ENCODE peak calls at places on chromosomes 13 and 19, in nine cellular contexts. B is gastroesophageal sphincter; G is activated naive CD8-positive, alpha-beta T cell treated with anti-CD3 and anti-CD28 coated beads, Interleukin-2, amount 10 ng/mL, durations not matched to agents 7 days and 5 days; Y is omental fat pad; N is activated T-cell treated with anti-CD3 and anti-CD28 coated beads, Interleukin-2, amount 50 U/mL, for 4 hours; S is heart left ventricle; K is right lobe of liver; R is foreskin keratinocyte; T is stimulated activated naive CD8-positive, alpha-beta T cell treated with anti-CD3 and anti-CD28 coated beads, Interleukin-15, amount 100 ng/mL, for 72 hours. H is an unnamed sample.

GRCh38 chr19:36061367-36061766 is 6.7 kb downstream of the WDR62 start:
- ATAC-seq in T (no peak), R (no peak), S (no peak), Y (no peak), B (no peak), K (no peak), N (no peak), G (no peak), H (no peak)

GRCh38 chr19:50362656-50363424 is 2.6 kb downstream of the NAPSA start:
- ATAC-seq in B (no peak), N (peak), G (no peak), R (no peak), S (no peak), Y (no peak), K (no peak), T (peak), H (no peak)

GRCh38 chr19:30908262-30908771 is 440.9 kb downstream of the TSHZ3 start:
- ATAC-seq in Y (no peak), T (no peak), K (no peak), G (no peak), N (no peak), R (no peak), S (no peak), B (no peak), H (no peak)

GRCh38 chr19:41426116-41426841 is 895 bp downstream of the B3GNT8 start:
- ATAC-seq in B (no peak), S (peak), Y (peak), N (no peak), K (no peak), G (no peak), T (peak), R (no peak), H (no peak)

GRCh38 chr19:11338569-11339253 is 746 bp downstream of the RAB3D start:
- ATAC-seq in G (no peak), T (no peak), S (peak), Y (peak), N (no peak), R (peak), B (peak), K (peak), H (peak)

GRCh38 chr13:44230736-44231135 is 142.9 kb upstream of the SERP2 start:
- ATAC-seq in K (no peak), B (no peak), Y (no peak), S (no peak), N (no peak), G (no peak), R (no peak), T (no peak), H (no peak)

GRCh38 chr19:10363789-10364281 is 16.5 kb downstream of the TYK2 start:
- ATAC-seq in K (no peak), R (peak), N (no peak), Y (no peak), G (no peak), S (no peak), T (no peak), B (no peak), H (no peak)

GRCh38 chr19:47730521-47730889 is 14.8 kb upstream of the NOP53 start:
- ATAC-seq in N (no peak), Y (no peak), R (no peak), K (no peak), G (no peak), S (no peak), T (no peak), B (no peak), H (no peak)

GRCh38 chr19:38657633-38658222 is 10.3 kb downstream of the ACTN4 start:
- ATAC-seq in T (peak), K (no peak), B (no peak), G (no peak), N (peak), Y (peak), R (peak), S (no peak), H (peak)

GRCh38 chr13:39394811-39395685 is 207.9 kb downstream of the LHFPL6 start:
- ATAC-seq in N (no peak), T (no peak), Y (no peak), K (no peak), R (peak), G (no peak), B (peak), S (peak), H (no peak)

GRCh38 chr13:23626730-23627129 is 56.5 kb downstream of the TNFRSF19 start:
- ATAC-seq in G (no peak), S (peak), R (no peak), B (no peak), Y (no peak), K (no peak), T (no peak), N (no peak), H (no peak)

GRCh38 chr19:54448774-54449700 is at the start of gene LENG8:
- ATAC-seq in K (peak), R (peak), N (peak), G (peak), S (peak), B (peak), Y (peak), T (peak), H (peak)

GRCh38 chr13:71089105-71089504 is 777.9 kb downstream of the DACH1 start:
- ATAC-seq in K (no peak), N (no peak), T (no peak), R (no peak), G (no peak), S (no peak), Y (no peak), B (no peak), H (no peak)

GRCh38 chr19:750640-751423 is at the start of gene MISP:
- ATAC-seq in S (no peak), Y (peak), N (no peak), K (no peak), T (no peak), G (no peak), R (peak), B (no peak), H (peak)

GRCh38 chr13:80276371-80277289 is 64.3 kb downstream of the SPRY2 start:
- ATAC-seq in T (no peak), R (peak), N (no peak), B (peak), K (peak), Y (no peak), S (peak), G (no peak), H (peak)

GRCh38 chr13:32164622-32165268 is 133.2 kb downstream of the FRY start:
- ATAC-seq in T (peak), N (peak), Y (no peak), G (no peak), B (no peak), K (peak), S (peak), R (peak), H (peak)

GRCh38 chr13:103099894-103100293 is 33.7 kb upstream of the SLC10A2 start:
- ATAC-seq in T (no peak), Y (no peak), G (no peak), K (no peak), N (no peak), S (no peak), R (peak), B (no peak), H (no peak)

GRCh38 chr19:15101479-15102082 is 5.6 kb upstream of the SYDE1 start:
- ATAC-seq in K (peak), T (peak), B (no peak), R (peak), G (peak), N (no peak), Y (no peak), S (peak), H (peak)